ENCODE peak calls at places on chromosomes 16 and 17, in eight cellular contexts. Q, W, U, B, O, P, H and D are unnamed samples.

GRCh38 chr16:14362774-14363371 is 267.2 kb downstream of the PARN start:
- DNase-seq in P (no peak), W (peak; percentile 71), H (no peak), O (peak; percentile 53), Q (no peak), B (no peak), U (no peak), D (no peak)

GRCh38 chr17:49851387-49852291 is 3.8 kb upstream of the TAC4 start:
- DNase-seq in H (peak; percentile 55), O (peak; percentile 31), W (peak; percentile 75), U (peak; percentile 86), P (peak; percentile 83), B (no peak), Q (peak; percentile 63), D (peak; percentile 14)

GRCh38 chr17:75771334-75772281 is 6.6 kb upstream of the GALK1 start:
- DNase-seq in U (peak; percentile 7), W (peak; percentile 58), H (no peak), O (no peak), B (no peak), Q (no peak), P (no peak), D (peak; percentile 42)

GRCh38 chr16:88537864-88538263 is 32.3 kb upstream of the ZC3H18 start:
- DNase-seq in W (no peak), O (no peak), P (no peak), B (no peak), U (no peak), Q (no peak), H (no peak), D (no peak)

GRCh38 chr17:4845128-4845527 is 12.0 kb downstream of the MINK1 start:
- DNase-seq in Q (no peak), O (no peak), H (no peak), W (no peak), B (no peak), P (no peak), U (no peak), D (no peak)

GRCh38 chr17:16477255-16477654 is 14.7 kb downstream of the LRRC75A start:
- DNase-seq in U (no peak), O (peak; percentile 77), W (peak; percentile 95), B (no peak), P (peak; percentile 68), H (no peak), Q (no peak), D (peak; percentile 61)

GRCh38 chr17:13735444-13735843 is 133.7 kb upstream of the HS3ST3A1 start:
- DNase-seq in B (no peak), W (peak; percentile 51), U (no peak), H (no peak), P (no peak), O (peak; percentile 65), Q (no peak), D (no peak)

GRCh38 chr17:3049705-3050295 is 13.6 kb downstream of the OR1D5 start:
- DNase-seq in H (no peak), W (no peak), O (no peak), B (no peak), P (peak; percentile 14), U (no peak), Q (no peak), D (peak; percentile 44)

GRCh38 chr17:10278218-10278617 is 79.8 kb upstream of the GAS7 start:
- DNase-seq in B (no peak), P (no peak), Q (no peak), O (no peak), H (no peak), U (peak; percentile 26), W (no peak), D (no peak)

GRCh38 chr17:77054926-77055325 is 85.8 kb upstream of the SEC14L1 start:
- DNase-seq in P (peak; percentile 22), B (no peak), H (no peak), U (no peak), Q (no peak), O (no peak), W (no peak), D (no peak)

GRCh38 chr17:27425991-27426390 is 30.3 kb upstream of the KSR1 start:
- DNase-seq in O (no peak), U (no peak), W (no peak), H (no peak), P (no peak), Q (no peak), B (no peak), D (no peak)